ENCODE peak calls at places on chromosome 4, in six cellular contexts. N is CD4-positive, alpha-beta memory T cell; P is stomach; C is tibial artery; V is mesendoderm; J is CD4-positive, CD25-positive, alpha-beta regulatory T cell. B is an unnamed sample.

GRCh38 chr4:41076481-41076880 is 137.9 kb downstream of the APBB2 start:
- DNase-seq in N (no peak), P (no peak), C (no peak), V (no peak), J (no peak), B (no peak)

GRCh38 chr4:173498771-173499170 is 31.3 kb downstream of the HAND2 start:
- DNase-seq in N (no peak), P (no peak), C (no peak), V (no peak), J (no peak), B (no peak)

GRCh38 chr4:26860922-26861433 is 337 bp downstream of the STIM2 start:
- DNase-seq in N (peak; percentile 55), P (peak; percentile 59), C (peak; percentile 75), V (peak; percentile 65), J (peak; percentile 63), B (peak; percentile 57)

GRCh38 chr4:38310446-38311043 is 350.3 kb downstream of the PTTG2 start:
- DNase-seq in N (peak; percentile 86), P (no peak), C (no peak), V (peak; percentile 59), J (peak; percentile 94), B (no peak)

GRCh38 chr4:80171251-80171650 is 26.1 kb upstream of the PRDM8 start:
- DNase-seq in N (no peak), P (no peak), C (no peak), V (peak; percentile 10), J (peak; percentile 31), B (no peak)

GRCh38 chr4:5205981-5206380 is 154.7 kb downstream of the STK32B start:
- DNase-seq in N (no peak), P (no peak), C (no peak), V (no peak), J (no peak), B (no peak)

GRCh38 chr4:151806511-151806927 is 45.7 kb upstream of the GATB start:
- DNase-seq in N (no peak), P (no peak), C (no peak), V (peak; percentile 83), J (no peak), B (no peak)

GRCh38 chr4:105937759-105938158 is 42.5 kb downstream of the NPNT start:
- DNase-seq in N (no peak), P (no peak), C (no peak), V (no peak), J (no peak), B (no peak)

GRCh38 chr4:121353213-121353612 is 27.6 kb downstream of the QRFPR start:
- DNase-seq in N (no peak), P (no peak), C (no peak), V (no peak), J (no peak), B (no peak)

GRCh38 chr4:7929530-7929951 is 10.1 kb downstream of the AFAP1 start:
- DNase-seq in N (no peak), P (peak; percentile 56), C (no peak), V (peak; percentile 85), J (no peak), B (peak; percentile 69)

GRCh38 chr4:107997001-107997788 is 7.5 kb downstream of the HADH start:
- DNase-seq in N (no peak), P (no peak), C (peak; percentile 80), V (no peak), J (no peak), B (no peak)

GRCh38 chr4:152258804-152259708 is 276.8 kb downstream of the FBXW7 start:
- DNase-seq in N (no peak), P (no peak), C (no peak), V (peak; percentile 25), J (no peak), B (no peak)

GRCh38 chr4:12562016-12562415 is 922.1 kb downstream of the RAB28 start:
- DNase-seq in N (no peak), P (no peak), C (no peak), V (no peak), J (no peak), B (no peak)

GRCh38 chr4:19739101-19739651 is 512.5 kb upstream of the SLIT2 start:
- DNase-seq in N (no peak), P (no peak), C (no peak), V (peak; percentile 7), J (no peak), B (no peak)

GRCh38 chr4:2082118-2082517 is 23.0 kb downstream of the NAT8L start:
- DNase-seq in N (no peak), P (peak; percentile 13), C (peak; percentile 19), V (no peak), J (no peak), B (no peak)

GRCh38 chr4:44583393-44583792 is 68.0 kb downstream of the YIPF7 start:
- DNase-seq in N (no peak), P (no peak), C (no peak), V (peak; percentile 56), J (no peak), B (peak; percentile 29)

GRCh38 chr4:42605264-42605663 is 51.6 kb downstream of the ATP8A1 start:
- DNase-seq in N (no peak), P (no peak), C (no peak), V (peak; percentile 76), J (no peak), B (no peak)
- H3K27ac ChIP-seq in N (no peak overlapping the region), P (no peak overlapping the region), C (no peak overlapping the region), V (no peak overlapping the region), J (no peak overlapping the region), B (no peak overlapping the region)

DNA sequence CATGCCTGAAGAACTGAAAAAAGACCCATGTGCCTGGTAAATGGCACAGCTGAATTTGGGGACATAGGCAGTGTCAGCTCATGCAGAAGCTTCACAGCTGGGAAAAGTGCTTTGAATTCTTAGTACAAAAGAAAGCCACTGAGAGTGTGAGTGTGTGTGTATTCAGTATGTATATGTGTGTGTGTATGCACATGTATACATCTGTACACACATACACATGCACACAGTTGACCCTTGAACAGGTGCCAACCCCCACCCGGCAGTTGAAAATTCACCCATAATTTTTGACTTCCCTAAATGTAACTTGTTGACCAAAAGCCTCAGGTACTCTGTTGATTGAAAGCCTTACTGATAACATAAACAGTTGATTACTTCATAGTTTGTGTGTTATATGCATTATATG is 49.5 kb upstream of the ENPP6 start:
- DNase-seq in N (no peak), P (no peak), C (no peak), V (no peak), J (no peak), B (peak; percentile 0)
- H3K27ac ChIP-seq in N (peak overlapping the region; percentile 86), P (peak overlapping the region; percentile 78), C (no peak overlapping the region), V (no peak overlapping the region), J (peak overlapping the region; percentile 93), B (no peak overlapping the region)

GRCh38 chr4:185426960-185427688 is 1.4 kb upstream of the UFSP2 start:
- DNase-seq in N (no peak), P (no peak), C (no peak), V (no peak), J (no peak), B (no peak)

GRCh38 chr4:185421366-185422124 is 4.2 kb downstream of the UFSP2 start:
- DNase-seq in N (no peak), P (no peak), C (no peak), V (no peak), J (no peak), B (no peak)

GRCh38 chr4:185429660-185430059 is 3.9 kb upstream of the UFSP2 start:
- DNase-seq in N (no peak), P (no peak), C (no peak), V (peak; percentile 18), J (no peak), B (no peak)

GRCh38 chr4:185425600-185426352 is at the start of gene UFSP2:
- DNase-seq in N (peak; percentile 91), P (peak; percentile 92), C (peak; percentile 95), V (peak; percentile 93), J (peak; percentile 93), B (peak; percentile 88)

GRCh38 chr4:185424905-185425599 is 712 bp downstream of the UFSP2 start:
- DNase-seq in N (no peak), P (no peak), C (no peak), V (peak; percentile 14), J (peak; percentile 37), B (no peak)
- H3K27ac ChIP-seq in N (peak overlapping the region; percentile 99), P (peak overlapping the region; percentile 95), C (peak overlapping the region; percentile 95), V (no peak overlapping the region), J (peak overlapping the region; percentile 97), B (no peak overlapping the region)

GRCh38 chr4:136651278-136651667 is 881.0 kb downstream of the PCDH18 start:
- DNase-seq in N (no peak), P (no peak), C (no peak), V (no peak), J (no peak), B (no peak)
- H3K27ac ChIP-seq in N (no peak overlapping the region), P (no peak overlapping the region), C (no peak overlapping the region), V (peak overlapping the region; percentile 3), J (no peak overlapping the region), B (no peak overlapping the region)

GRCh38 chr4:128465523-128465922 is 177.9 kb upstream of the PGRMC2 start:
- DNase-seq in N (no peak), P (no peak), C (no peak), V (no peak), J (no peak), B (no peak)

GRCh38 chr4:128470492-128471053 is 183.0 kb upstream of the PGRMC2 start:
- DNase-seq in N (no peak), P (no peak), C (no peak), V (no peak), J (no peak), B (no peak)

GRCh38 chr4:128463006-128463405 is 175.4 kb upstream of the PGRMC2 start:
- DNase-seq in N (no peak), P (no peak), C (no peak), V (no peak), J (no peak), B (no peak)

GRCh38 chr4:128471576-128471975 is 184.0 kb upstream of the PGRMC2 start:
- DNase-seq in N (no peak), P (no peak), C (no peak), V (no peak), J (no peak), B (no peak)

GRCh38 chr4:128468485-128468989 is 180.9 kb upstream of the PGRMC2 start:
- DNase-seq in N (no peak), P (peak; percentile 45), C (peak; percentile 83), V (no peak), J (no peak), B (no peak)
- H3K27ac ChIP-seq in N (no peak overlapping the region), P (peak overlapping the region; percentile 58), C (peak overlapping the region; percentile 65), V (no peak overlapping the region), J (no peak overlapping the region), B (no peak overlapping the region)

DNA sequence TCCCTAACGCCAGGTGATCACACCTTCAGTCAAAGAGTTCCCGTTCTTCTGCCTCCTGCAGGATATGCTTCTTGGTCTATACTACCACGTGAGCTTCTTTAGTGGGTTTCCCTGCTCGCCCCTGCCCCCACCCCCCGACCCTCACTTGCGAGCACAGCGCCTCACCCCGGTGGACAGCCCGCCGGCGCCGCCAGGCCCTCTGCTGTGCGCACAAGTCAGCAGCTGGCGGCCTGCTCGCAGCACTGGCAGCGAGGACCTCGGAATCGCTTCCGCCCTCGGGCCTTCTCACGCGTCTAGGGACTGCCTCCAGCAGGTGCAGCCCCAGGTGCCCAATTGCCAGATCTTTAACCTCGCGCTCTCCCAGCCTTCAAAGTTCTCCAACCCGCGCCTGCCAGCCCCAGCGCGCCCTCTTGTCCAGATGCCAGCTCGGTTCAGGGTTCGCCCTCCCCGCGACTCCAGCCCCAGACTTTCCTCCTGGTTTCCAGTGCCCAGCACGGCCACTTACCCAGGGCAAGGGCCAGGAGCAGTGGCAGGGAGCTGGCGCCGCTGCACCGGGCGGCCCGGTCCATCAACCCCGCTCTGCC is 474 bp downstream of the BTC start:
- DNase-seq in N (no peak), P (peak; percentile 84), C (peak; percentile 77), V (peak; percentile 84), J (peak; percentile 4), B (peak; percentile 91)
- H3K27ac ChIP-seq in N (no peak overlapping the region), P (peak overlapping the region; percentile 92), C (peak overlapping the region; percentile 91), V (no peak overlapping the region), J (no peak overlapping the region), B (no peak overlapping the region)

B was measured in H9.